ENCODE peak calls at places on chromosomes 13 and 19, in six cellular contexts. One of them, this sample, is unnamed.

GRCh38 chr13:80527400-80527799 is 186.5 kb upstream of the SPRY2 start:
- DNase-seq in PC-3: no peak
- DNase-seq in lower lobe of right lung: no peak
- DNase-seq in dorsolateral prefrontal cortex: no peak
- DNase-seq in WERI-Rb-1: no peak
- DNase-seq in gastrocnemius medialis: no peak
- DNase-seq in this sample: no peak

GRCh38 chr13:73702419-73703071 is 431.7 kb downstream of the KLF12 start:
- DNase-seq in lower lobe of right lung: no peak
- DNase-seq in gastrocnemius medialis: no peak
- DNase-seq in PC-3: peak
- DNase-seq in WERI-Rb-1: no peak
- DNase-seq in dorsolateral prefrontal cortex: no peak
- DNase-seq in this sample: peak

GRCh38 chr19:10995926-10996600 is 35.2 kb downstream of the SMARCA4 start:
- DNase-seq in gastrocnemius medialis: no peak
- DNase-seq in PC-3: no peak
- DNase-seq in dorsolateral prefrontal cortex: no peak
- DNase-seq in WERI-Rb-1: no peak
- DNase-seq in lower lobe of right lung: no peak
- DNase-seq in this sample: no peak

GRCh38 chr13:59531571-59532091 is 632.1 kb downstream of the DIAPH3 start:
- DNase-seq in gastrocnemius medialis: peak
- DNase-seq in dorsolateral prefrontal cortex: peak
- DNase-seq in PC-3: peak
- DNase-seq in lower lobe of right lung: peak
- DNase-seq in WERI-Rb-1: no peak
- DNase-seq in this sample: peak

GRCh38 chr19:572891-573825 is 762 bp downstream of the BSG start:
- DNase-seq in dorsolateral prefrontal cortex: no peak
- DNase-seq in gastrocnemius medialis: peak
- DNase-seq in lower lobe of right lung: peak
- DNase-seq in WERI-Rb-1: peak
- DNase-seq in PC-3: peak
- DNase-seq in this sample: peak

GRCh38 chr19:17137417-17137816 is 61.8 kb downstream of the MYO9B start:
- DNase-seq in WERI-Rb-1: no peak
- DNase-seq in PC-3: no peak
- DNase-seq in gastrocnemius medialis: no peak
- DNase-seq in lower lobe of right lung: peak
- DNase-seq in dorsolateral prefrontal cortex: no peak
- DNase-seq in this sample: no peak

GRCh38 chr19:13611596-13611995 is 105.3 kb upstream of the CACNA1A start:
- DNase-seq in lower lobe of right lung: no peak
- DNase-seq in gastrocnemius medialis: no peak
- DNase-seq in dorsolateral prefrontal cortex: no peak
- DNase-seq in PC-3: no peak
- DNase-seq in WERI-Rb-1: no peak
- DNase-seq in this sample: no peak

GRCh38 chr19:2549701-2550191 is 73.8 kb downstream of the GADD45B start:
- DNase-seq in WERI-Rb-1: no peak
- DNase-seq in gastrocnemius medialis: peak
- DNase-seq in lower lobe of right lung: peak
- DNase-seq in dorsolateral prefrontal cortex: peak
- DNase-seq in PC-3: peak
- DNase-seq in this sample: no peak

DNA sequence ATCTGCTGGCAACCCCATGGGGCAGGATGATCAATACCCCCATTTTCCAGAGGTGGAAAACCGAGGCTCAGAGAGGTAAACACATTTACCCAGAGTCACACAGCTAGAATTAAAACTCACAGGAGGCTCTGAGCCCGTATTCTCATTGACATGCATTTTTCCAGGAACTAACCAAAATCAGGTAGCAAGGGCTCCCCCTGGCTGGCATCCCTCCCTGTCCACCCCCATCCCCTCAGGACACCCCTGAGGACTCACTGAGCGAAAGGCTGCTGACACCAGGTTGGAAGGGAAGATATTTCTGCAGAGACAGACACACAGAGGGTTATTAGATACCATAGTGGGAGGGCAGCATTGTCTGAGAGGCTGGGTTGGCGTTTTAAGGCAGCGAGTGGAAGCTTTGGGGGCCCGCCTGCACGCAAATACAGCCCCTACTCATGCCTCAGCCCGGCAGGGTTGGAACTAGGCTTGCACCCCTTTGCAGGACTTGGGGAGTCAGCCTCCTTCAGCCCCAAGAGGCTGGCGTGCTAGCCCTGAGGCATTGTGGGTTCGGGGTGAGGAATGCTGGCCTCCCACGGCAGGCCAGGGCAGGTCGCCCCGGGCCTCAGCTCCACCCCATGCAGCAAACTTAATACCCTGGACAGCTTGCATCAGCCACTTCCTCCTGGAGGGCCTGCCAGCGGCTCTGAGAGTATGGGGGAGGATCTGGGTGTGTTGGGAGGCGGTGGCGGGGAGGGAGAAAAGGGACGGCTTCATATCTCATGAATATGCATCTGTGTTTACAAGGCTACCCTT is 3.9 kb downstream of the SLC1A5 start:
- DNase-seq in PC-3: peak
- DNase-seq in lower lobe of right lung: peak
- DNase-seq in gastrocnemius medialis: peak
- DNase-seq in WERI-Rb-1: peak
- DNase-seq in dorsolateral prefrontal cortex: no peak
- DNase-seq in this sample: peak
- TF ChIP-seq CTCF in PC-3: peak
- TF ChIP-seq CTCF in lower lobe of right lung: peak
- TF ChIP-seq CTCF in gastrocnemius medialis: no peak
- TF ChIP-seq CTCF in WERI-Rb-1: no peak
- TF ChIP-seq CTCF in dorsolateral prefrontal cortex: no peak
- TF ChIP-seq CTCF in this sample: no peak

GRCh38 chr13:45368571-45368970 is 27.6 kb upstream of the TPT1 start:
- DNase-seq in WERI-Rb-1: no peak
- DNase-seq in lower lobe of right lung: no peak
- DNase-seq in PC-3: peak
- DNase-seq in dorsolateral prefrontal cortex: no peak
- DNase-seq in gastrocnemius medialis: no peak
- DNase-seq in this sample: no peak
- H3K27ac ChIP-seq in WERI-Rb-1: no peak
- H3K27ac ChIP-seq in lower lobe of right lung: no peak
- H3K27ac ChIP-seq in PC-3: peak
- H3K27ac ChIP-seq in dorsolateral prefrontal cortex: no peak
- H3K27ac ChIP-seq in gastrocnemius medialis: peak
- H3K27ac ChIP-seq in this sample: peak

DNA sequence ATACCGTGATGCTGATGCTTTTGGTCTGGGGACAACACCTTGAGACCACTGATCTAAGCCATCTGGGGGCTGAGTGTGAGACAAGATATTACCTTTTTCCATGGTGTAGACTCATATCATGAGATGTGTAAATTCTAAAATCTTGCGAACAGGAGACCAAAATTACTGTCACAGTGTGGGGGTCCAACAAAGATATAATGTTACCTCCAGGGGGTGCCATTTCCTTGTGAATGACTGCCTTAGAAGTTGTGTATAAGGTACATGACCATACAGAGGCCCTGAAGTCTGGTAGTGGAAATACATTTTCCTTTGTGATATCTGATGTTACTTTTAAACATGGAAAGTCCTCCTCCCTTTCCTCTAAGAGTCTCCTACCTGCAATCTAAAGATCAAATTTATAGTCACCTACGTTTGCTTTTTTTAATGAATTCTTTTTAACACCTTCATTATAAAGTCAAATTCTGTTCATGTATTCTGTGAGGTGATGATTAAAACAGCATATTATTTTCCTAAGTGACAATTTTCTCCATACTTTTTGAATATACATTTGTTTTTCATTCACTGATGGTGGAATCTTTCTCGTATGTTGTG is 113.5 kb downstream of the RFC3 start:
- DNase-seq in WERI-Rb-1: peak
- DNase-seq in PC-3: peak
- DNase-seq in lower lobe of right lung: no peak
- DNase-seq in dorsolateral prefrontal cortex: no peak
- DNase-seq in gastrocnemius medialis: no peak
- DNase-seq in this sample: peak
- TF ChIP-seq CTCF in WERI-Rb-1: peak
- TF ChIP-seq CTCF in PC-3: peak
- TF ChIP-seq CTCF in lower lobe of right lung: peak
- TF ChIP-seq CTCF in dorsolateral prefrontal cortex: peak
- TF ChIP-seq CTCF in gastrocnemius medialis: no peak
- TF ChIP-seq CTCF in this sample: no peak

GRCh38 chr13:25679154-25679553 is 307.4 kb downstream of the ATP8A2 start:
- DNase-seq in dorsolateral prefrontal cortex: no peak
- DNase-seq in WERI-Rb-1: no peak
- DNase-seq in gastrocnemius medialis: no peak
- DNase-seq in lower lobe of right lung: no peak
- DNase-seq in PC-3: no peak
- DNase-seq in this sample: no peak
- H3K27ac ChIP-seq in dorsolateral prefrontal cortex: no peak
- H3K27ac ChIP-seq in WERI-Rb-1: no peak
- H3K27ac ChIP-seq in gastrocnemius medialis: peak
- H3K27ac ChIP-seq in lower lobe of right lung: no peak
- H3K27ac ChIP-seq in PC-3: no peak
- H3K27ac ChIP-seq in this sample: no peak

GRCh38 chr13:94656766-94657165 is 55.1 kb downstream of the GPR180 start:
- DNase-seq in gastrocnemius medialis: no peak
- DNase-seq in dorsolateral prefrontal cortex: no peak
- DNase-seq in WERI-Rb-1: no peak
- DNase-seq in PC-3: peak
- DNase-seq in lower lobe of right lung: no peak
- DNase-seq in this sample: peak
- TF ChIP-seq CTCF in gastrocnemius medialis: no peak
- TF ChIP-seq CTCF in dorsolateral prefrontal cortex: no peak
- TF ChIP-seq CTCF in WERI-Rb-1: no peak
- TF ChIP-seq CTCF in PC-3: no peak
- TF ChIP-seq CTCF in lower lobe of right lung: no peak
- TF ChIP-seq CTCF in this sample: no peak

GRCh38 chr19:41543582-41543981 is 32.4 kb upstream of the CEACAM21 start:
- DNase-seq in lower lobe of right lung: no peak
- DNase-seq in dorsolateral prefrontal cortex: no peak
- DNase-seq in WERI-Rb-1: no peak
- DNase-seq in gastrocnemius medialis: no peak
- DNase-seq in PC-3: no peak
- DNase-seq in this sample: no peak
- H3K27ac ChIP-seq in lower lobe of right lung: no peak
- H3K27ac ChIP-seq in dorsolateral prefrontal cortex: no peak
- H3K27ac ChIP-seq in WERI-Rb-1: no peak
- H3K27ac ChIP-seq in gastrocnemius medialis: no peak
- H3K27ac ChIP-seq in PC-3: no peak
- H3K27ac ChIP-seq in this sample: no peak

GRCh38 chr13:97258801-97259200 is 36.7 kb downstream of the MBNL2 start:
- DNase-seq in lower lobe of right lung: no peak
- DNase-seq in dorsolateral prefrontal cortex: no peak
- DNase-seq in PC-3: no peak
- DNase-seq in gastrocnemius medialis: no peak
- DNase-seq in WERI-Rb-1: no peak
- DNase-seq in this sample: no peak

GRCh38 chr13:97256343-97256783 is 34.2 kb downstream of the MBNL2 start:
- DNase-seq in WERI-Rb-1: no peak
- DNase-seq in gastrocnemius medialis: no peak
- DNase-seq in lower lobe of right lung: no peak
- DNase-seq in PC-3: peak
- DNase-seq in dorsolateral prefrontal cortex: no peak
- DNase-seq in this sample: peak

GRCh38 chr13:97259787-97260641 is 37.9 kb downstream of the MBNL2 start:
- DNase-seq in WERI-Rb-1: no peak
- DNase-seq in PC-3: peak
- DNase-seq in dorsolateral prefrontal cortex: no peak
- DNase-seq in lower lobe of right lung: no peak
- DNase-seq in gastrocnemius medialis: peak
- DNase-seq in this sample: peak

GRCh38 chr13:97257228-97257755 is 35.2 kb downstream of the MBNL2 start:
- DNase-seq in WERI-Rb-1: no peak
- DNase-seq in gastrocnemius medialis: no peak
- DNase-seq in dorsolateral prefrontal cortex: no peak
- DNase-seq in lower lobe of right lung: no peak
- DNase-seq in PC-3: peak
- DNase-seq in this sample: no peak

GRCh38 chr13:97257800-97258799 is 36.0 kb downstream of the MBNL2 start:
- DNase-seq in dorsolateral prefrontal cortex: no peak
- DNase-seq in WERI-Rb-1: no peak
- DNase-seq in PC-3: peak
- DNase-seq in gastrocnemius medialis: peak
- DNase-seq in lower lobe of right lung: no peak
- DNase-seq in this sample: peak
- TF ChIP-seq CTCF in dorsolateral prefrontal cortex: no peak
- TF ChIP-seq CTCF in WERI-Rb-1: no peak
- TF ChIP-seq CTCF in PC-3: peak
- TF ChIP-seq CTCF in gastrocnemius medialis: no peak
- TF ChIP-seq CTCF in lower lobe of right lung: no peak
- TF ChIP-seq CTCF in this sample: no peak

GRCh38 chr19:46306501-46306900 is 9.7 kb downstream of the HIF3A start:
- DNase-seq in gastrocnemius medialis: no peak
- DNase-seq in WERI-Rb-1: no peak
- DNase-seq in PC-3: no peak
- DNase-seq in lower lobe of right lung: no peak
- DNase-seq in dorsolateral prefrontal cortex: no peak
- DNase-seq in this sample: no peak

GRCh38 chr19:46303345-46303701 is 6.5 kb downstream of the HIF3A start:
- DNase-seq in lower lobe of right lung: no peak
- DNase-seq in WERI-Rb-1: no peak
- DNase-seq in gastrocnemius medialis: no peak
- DNase-seq in dorsolateral prefrontal cortex: no peak
- DNase-seq in PC-3: no peak
- DNase-seq in this sample: no peak

GRCh38 chr19:46299695-46300094 is 2.9 kb downstream of the HIF3A start:
- DNase-seq in dorsolateral prefrontal cortex: no peak
- DNase-seq in PC-3: no peak
- DNase-seq in lower lobe of right lung: no peak
- DNase-seq in WERI-Rb-1: no peak
- DNase-seq in gastrocnemius medialis: no peak
- DNase-seq in this sample: no peak

GRCh38 chr19:46308510-46308909 is 11.7 kb downstream of the HIF3A start:
- DNase-seq in gastrocnemius medialis: no peak
- DNase-seq in dorsolateral prefrontal cortex: no peak
- DNase-seq in PC-3: no peak
- DNase-seq in lower lobe of right lung: no peak
- DNase-seq in WERI-Rb-1: no peak
- DNase-seq in this sample: no peak

GRCh38 chr19:46303702-46304397 is 7.0 kb downstream of the HIF3A start:
- DNase-seq in dorsolateral prefrontal cortex: no peak
- DNase-seq in PC-3: no peak
- DNase-seq in gastrocnemius medialis: no peak
- DNase-seq in WERI-Rb-1: peak
- DNase-seq in lower lobe of right lung: peak
- DNase-seq in this sample: peak
- H3K27ac ChIP-seq in dorsolateral prefrontal cortex: peak
- H3K27ac ChIP-seq in PC-3: no peak
- H3K27ac ChIP-seq in gastrocnemius medialis: peak
- H3K27ac ChIP-seq in WERI-Rb-1: no peak
- H3K27ac ChIP-seq in lower lobe of right lung: peak
- H3K27ac ChIP-seq in this sample: peak